ENCODE peak calls at places on chromosomes 1 and 21, in nine cellular contexts. F is stimulated activated CD4-positive, alpha-beta T cell treated with anti-CD3 and anti-CD28 coated beads, Interleukin-1b, Interleukin-23, amount 100 ng/mL, for 1 hour; K is GM23338; B is endothelial cell; N is glutamatergic neuron; A is GM06990; X is MV-4-11; U is AG08396; L is activated CD4-positive, alpha-beta T cell treated with anti-CD3 and anti-CD28 coated beads, Interleukin-2, amount 50 U/mL, for 1 hour. Q is an unnamed sample.
A peak's percentile ranks its signal among the peaks of the same experiment; 100 is the strongest.

GRCh38 chr21:42317341-42317741 is 2.1 kb upstream of the TFF3 start:
- DNase-seq in F (no peak), K (no peak), B (no peak), N (no peak), A (no peak), X (no peak), U (no peak), L (no peak), Q (no peak)

GRCh38 chr1:234627009-234627950 is 17.3 kb upstream of the IRF2BP2 start:
- DNase-seq in F (no peak), K (no peak), B (no peak), N (no peak), A (no peak), X (no peak), U (no peak), L (no peak), Q (no peak)

GRCh38 chr1:35269989-35270289 is 1.4 kb downstream of the ZMYM4 start:
- DNase-seq in F (no peak), K (no peak), B (no peak), N (no peak), A (no peak), X (no peak), U (no peak), L (no peak), Q (no peak)

GRCh38 chr1:22318279-22318983 is 133.2 kb upstream of the ZBTB40 start:
- DNase-seq in F (no peak), K (peak; percentile 84), B (peak; percentile 32), N (peak; percentile 87), A (no peak), X (no peak), U (no peak), L (no peak), Q (no peak)

GRCh38 chr1:235954306-235955283 is 87.9 kb upstream of the LYST start:
- DNase-seq in F (no peak), K (no peak), B (no peak), N (no peak), A (peak; percentile 84), X (peak; percentile 98), U (no peak), L (peak; percentile 25), Q (peak; percentile 78)

GRCh38 chr1:47684518-47684917 is 246.7 kb downstream of the FOXD2 start:
- DNase-seq in F (no peak), K (no peak), B (no peak), N (no peak), A (no peak), X (no peak), U (no peak), L (no peak), Q (no peak)

GRCh38 chr1:218425647-218426342 is 80.7 kb downstream of the TGFB2 start:
- DNase-seq in F (no peak), K (no peak), B (no peak), N (no peak), A (no peak), X (no peak), U (peak; percentile 26), L (no peak), Q (no peak)

GRCh38 chr1:109878531-109878930 is 32.1 kb upstream of the CSF1 start:
- DNase-seq in F (no peak), K (no peak), B (no peak), N (no peak), A (no peak), X (no peak), U (no peak), L (no peak), Q (no peak)

GRCh38 chr1:112268408-112268807 is 127.6 kb upstream of the CTTNBP2NL start:
- DNase-seq in F (no peak), K (no peak), B (no peak), N (no peak), A (no peak), X (no peak), U (no peak), L (no peak), Q (no peak)

GRCh38 chr1:63732666-63733065 is 41.2 kb upstream of the ROR1 start:
- DNase-seq in F (no peak), K (no peak), B (no peak), N (no peak), A (no peak), X (no peak), U (no peak), L (no peak), Q (no peak)

GRCh38 chr1:11690669-11691301 is 725 bp upstream of the DRAXIN start:
- DNase-seq in F (no peak), K (peak; percentile 76), B (no peak), N (peak; percentile 78), A (no peak), X (no peak), U (no peak), L (no peak), Q (no peak)

GRCh38 chr1:73717971-73718370 is 480.0 kb downstream of the LRRIQ3 start:
- DNase-seq in F (no peak), K (no peak), B (no peak), N (no peak), A (no peak), X (no peak), U (no peak), L (no peak), Q (no peak)

GRCh38 chr1:29732438-29732837 is 496.1 kb downstream of the PTPRU start:
- DNase-seq in F (no peak), K (no peak), B (no peak), N (no peak), A (no peak), X (peak; percentile 87), U (no peak), L (no peak), Q (no peak)

GRCh38 chr1:69533343-69533742 is 34.4 kb upstream of the LRRC7 start:
- DNase-seq in F (no peak), K (no peak), B (no peak), N (no peak), A (no peak), X (no peak), U (no peak), L (no peak), Q (no peak)

GRCh38 chr1:178371236-178371635 is 125.5 kb downstream of the CLEC20A start:
- DNase-seq in F (no peak), K (peak; percentile 37), B (peak; percentile 29), N (peak; percentile 31), A (no peak), X (no peak), U (no peak), L (no peak), Q (no peak)

GRCh38 chr1:116329524-116330341 is 43.3 kb upstream of the ATP1A1 start:
- DNase-seq in F (no peak), K (no peak), B (no peak), N (no peak), A (no peak), X (no peak), U (no peak), L (no peak), Q (no peak)

GRCh38 chr1:183022202-183023145 is 746 bp upstream of the LAMC1 start:
- DNase-seq in F (no peak), K (peak; percentile 58), B (peak; percentile 40), N (peak; percentile 85), A (peak; percentile 75), X (peak; percentile 56), U (peak; percentile 89), L (no peak), Q (peak; percentile 65)

GRCh38 chr1:232174306-232174705 is 455.6 kb downstream of the SIPA1L2 start:
- DNase-seq in F (no peak), K (no peak), B (no peak), N (no peak), A (no peak), X (no peak), U (no peak), L (no peak), Q (no peak)

GRCh38 chr1:54694771-54695170 is 20.9 kb upstream of the TTC4 start:
- DNase-seq in F (no peak), K (no peak), B (no peak), N (no peak), A (no peak), X (no peak), U (no peak), L (no peak), Q (no peak)

GRCh38 chr1:31746687-31747086 is 17.5 kb downstream of the ADGRB2 start:
- DNase-seq in F (no peak), K (no peak), B (no peak), N (no peak), A (no peak), X (no peak), U (no peak), L (no peak), Q (no peak)

GRCh38 chr1:175394739-175395138 is 202.2 kb upstream of the KIAA0040 start:
- DNase-seq in F (no peak), K (no peak), B (no peak), N (no peak), A (no peak), X (no peak), U (no peak), L (no peak), Q (no peak)

GRCh38 chr1:216168481-216169005 is 254.7 kb downstream of the USH2A start:
- DNase-seq in F (no peak), K (no peak), B (no peak), N (no peak), A (no peak), X (no peak), U (no peak), L (no peak), Q (no peak)

GRCh38 chr1:167443757-167444156 is 74.6 kb downstream of the CD247 start:
- DNase-seq in F (no peak), K (no peak), B (no peak), N (no peak), A (no peak), X (no peak), U (no peak), L (no peak), Q (no peak)

GRCh38 chr21:15367061-15367626 is 302.3 kb upstream of the NRIP1 start:
- DNase-seq in F (no peak), K (peak; percentile 73), B (no peak), N (no peak), A (no peak), X (no peak), U (no peak), L (no peak), Q (no peak)

GRCh38 chr1:229753764-229754553 is 127.9 kb downstream of the URB2 start:
- DNase-seq in F (no peak), K (no peak), B (no peak), N (no peak), A (no peak), X (no peak), U (no peak), L (no peak), Q (no peak)

GRCh38 chr1:225412803-225413338 is 15.0 kb downstream of the LBR start:
- DNase-seq in F (no peak), K (no peak), B (no peak), N (no peak), A (no peak), X (no peak), U (no peak), L (no peak), Q (no peak)

GRCh38 chr1:5906116-5906515 is 86.1 kb downstream of the NPHP4 start:
- DNase-seq in F (no peak), K (no peak), B (no peak), N (no peak), A (no peak), X (no peak), U (no peak), L (no peak), Q (no peak)

GRCh38 chr1:12514597-12514996 is 103.4 kb downstream of the DHRS3 start:
- DNase-seq in F (no peak), K (no peak), B (no peak), N (no peak), A (no peak), X (no peak), U (no peak), L (no peak), Q (no peak)

GRCh38 chr1:97396463-97396862 is 524.4 kb downstream of the DPYD start:
- DNase-seq in F (no peak), K (no peak), B (no peak), N (no peak), A (no peak), X (no peak), U (no peak), L (no peak), Q (no peak)

GRCh38 chr1:110466646-110467280 is 15.8 kb downstream of the PROK1 start:
- DNase-seq in F (no peak), K (no peak), B (no peak), N (no peak), A (no peak), X (no peak), U (no peak), L (no peak), Q (no peak)

GRCh38 chr1:34781071-34781843 is at the start of gene GJB3:
- DNase-seq in F (no peak), K (peak; percentile 71), B (peak; percentile 29), N (peak; percentile 34), A (no peak), X (no peak), U (peak; percentile 58), L (no peak), Q (no peak)